ENCODE peak calls at places on chromosomes 4 and X, in four cellular contexts. One of them, this sample, is unnamed.

GRCh38 chr4:40581254-40582140 is 48.2 kb downstream of the RBM47 start:
- DNase-seq in endothelial cell of umbilical vein: no peak
- DNase-seq in K562: peak; percentile 12
- DNase-seq in H1: no peak
- DNase-seq in this sample: no peak

GRCh38 chrX:45775462-45775861 is 574.8 kb upstream of the DIPK2B start:
- DNase-seq in K562: no peak
- DNase-seq in H1: no peak
- DNase-seq in endothelial cell of umbilical vein: peak; percentile 80
- DNase-seq in this sample: no peak

GRCh38 chr4:3045500-3045850 is 28.9 kb downstream of the HTT-AS start:
- DNase-seq in H1: no peak
- DNase-seq in K562: peak; percentile 49
- DNase-seq in endothelial cell of umbilical vein: no peak
- DNase-seq in this sample: no peak

GRCh38 chr4:27861381-27861787 is 1000.7 kb downstream of the STIM2 start:
- DNase-seq in H1: peak; percentile 25
- DNase-seq in endothelial cell of umbilical vein: no peak
- DNase-seq in K562: no peak
- DNase-seq in this sample: peak; percentile 25

GRCh38 chr4:168480991-168481588 is 798 bp upstream of the DDX60L start:
- DNase-seq in H1: no peak
- DNase-seq in K562: peak; percentile 44
- DNase-seq in endothelial cell of umbilical vein: peak; percentile 88
- DNase-seq in this sample: peak; percentile 7

GRCh38 chrX:71095971-71096701 is 485 bp downstream of the FOXO4 start:
- DNase-seq in H1: no peak
- DNase-seq in K562: peak; percentile 70
- DNase-seq in endothelial cell of umbilical vein: peak; percentile 37
- DNase-seq in this sample: no peak

GRCh38 chrX:39900788-39901170 is 197.0 kb downstream of the BCOR start:
- DNase-seq in K562: no peak
- DNase-seq in H1: no peak
- DNase-seq in endothelial cell of umbilical vein: no peak
- DNase-seq in this sample: no peak

GRCh38 chr4:7793186-7793585 is 146.5 kb downstream of the AFAP1 start:
- DNase-seq in H1: no peak
- DNase-seq in endothelial cell of umbilical vein: no peak
- DNase-seq in K562: no peak
- DNase-seq in this sample: no peak

GRCh38 chrX:116240446-116240845 is 69.9 kb downstream of the AGTR2 start:
- DNase-seq in endothelial cell of umbilical vein: no peak
- DNase-seq in K562: no peak
- DNase-seq in H1: no peak
- DNase-seq in this sample: no peak

GRCh38 chr4:102759835-102760644 is 728 bp downstream of the MANBA start:
- DNase-seq in K562: peak; percentile 47
- DNase-seq in H1: no peak
- DNase-seq in endothelial cell of umbilical vein: no peak
- DNase-seq in this sample: peak; percentile 32

GRCh38 chrX:42615161-42615563 is 162.8 kb downstream of the PPP1R2C start:
- DNase-seq in K562: peak; percentile 3
- DNase-seq in endothelial cell of umbilical vein: no peak
- DNase-seq in H1: no peak
- DNase-seq in this sample: no peak

GRCh38 chr4:90727938-90728337 is 600.7 kb downstream of the CCSER1 start:
- DNase-seq in H1: peak; percentile 69
- DNase-seq in endothelial cell of umbilical vein: no peak
- DNase-seq in K562: no peak
- DNase-seq in this sample: no peak

GRCh38 chr4:47525154-47525819 is 40.2 kb downstream of the ATP10D start:
- DNase-seq in H1: no peak
- DNase-seq in K562: no peak
- DNase-seq in endothelial cell of umbilical vein: peak; percentile 90
- DNase-seq in this sample: no peak

GRCh38 chr4:168880811-168881595 is 129.1 kb downstream of the CBR4 start:
- DNase-seq in K562: no peak
- DNase-seq in endothelial cell of umbilical vein: no peak
- DNase-seq in H1: no peak
- DNase-seq in this sample: peak; percentile 49

GRCh38 chr4:184363258-184363657 is 111.1 kb downstream of the IRF2 start:
- DNase-seq in K562: no peak
- DNase-seq in endothelial cell of umbilical vein: no peak
- DNase-seq in H1: no peak
- DNase-seq in this sample: no peak

GRCh38 chrX:31445542-31445941 is 373.7 kb upstream of the FTHL17 start:
- DNase-seq in endothelial cell of umbilical vein: no peak
- DNase-seq in K562: no peak
- DNase-seq in H1: no peak
- DNase-seq in this sample: no peak
- H2AFZ ChIP-seq in endothelial cell of umbilical vein: no peak overlapping the region
- H2AFZ ChIP-seq in K562: no peak overlapping the region
- H2AFZ ChIP-seq in H1: no peak overlapping the region
- H2AFZ ChIP-seq in this sample: no peak overlapping the region

GRCh38 chr4:100208964-100209363 is 18.7 kb upstream of the DDIT4L start:
- DNase-seq in endothelial cell of umbilical vein: no peak
- DNase-seq in K562: no peak
- DNase-seq in H1: no peak
- DNase-seq in this sample: no peak
- TF ChIP-seq JUN in endothelial cell of umbilical vein: no peak
- TF ChIP-seq JUN in K562: no peak
- TF ChIP-seq JUN in H1: no peak
- TF ChIP-seq JUN in this sample: no peak

GRCh38 chr4:87961993-87962791 is 13.3 kb upstream of the SPP1 start:
- DNase-seq in H1: no peak
- DNase-seq in K562: peak; percentile 10
- DNase-seq in endothelial cell of umbilical vein: peak; percentile 14
- DNase-seq in this sample: no peak

GRCh38 chr4:87971866-87972265 is 3.6 kb upstream of the SPP1 start:
- DNase-seq in K562: no peak
- DNase-seq in endothelial cell of umbilical vein: no peak
- DNase-seq in H1: no peak
- DNase-seq in this sample: no peak

GRCh38 chr4:87966095-87966496 is 9.4 kb upstream of the SPP1 start:
- DNase-seq in H1: no peak
- DNase-seq in K562: no peak
- DNase-seq in endothelial cell of umbilical vein: no peak
- DNase-seq in this sample: no peak

GRCh38 chr4:87965501-87965975 is 10.0 kb upstream of the SPP1 start:
- DNase-seq in H1: no peak
- DNase-seq in endothelial cell of umbilical vein: no peak
- DNase-seq in K562: no peak
- DNase-seq in this sample: no peak

GRCh38 chr4:87967193-87967592 is 8.3 kb upstream of the SPP1 start:
- DNase-seq in endothelial cell of umbilical vein: no peak
- DNase-seq in H1: no peak
- DNase-seq in K562: no peak
- DNase-seq in this sample: no peak
- H2AFZ ChIP-seq in endothelial cell of umbilical vein: no peak overlapping the region
- H2AFZ ChIP-seq in H1: no peak overlapping the region
- H2AFZ ChIP-seq in K562: no peak overlapping the region
- H2AFZ ChIP-seq in this sample: no peak overlapping the region

GRCh38 chr4:84965558-84966381 is 720 bp downstream of the WDFY3 start:
- DNase-seq in endothelial cell of umbilical vein: peak; percentile 53
- DNase-seq in K562: peak; percentile 37
- DNase-seq in H1: no peak
- DNase-seq in this sample: peak; percentile 14
- TF ChIP-seq JUN in endothelial cell of umbilical vein: no peak
- TF ChIP-seq JUN in K562: no peak
- TF ChIP-seq JUN in H1: no peak
- TF ChIP-seq JUN in this sample: no peak

GRCh38 chrX:10174051-10174450 is 17.3 kb downstream of the CLCN4 start:
- DNase-seq in K562: no peak
- DNase-seq in H1: no peak
- DNase-seq in endothelial cell of umbilical vein: no peak
- DNase-seq in this sample: no peak
- H2AFZ ChIP-seq in K562: peak overlapping the region; percentile 83
- H2AFZ ChIP-seq in H1: peak overlapping the region; percentile 14
- H2AFZ ChIP-seq in endothelial cell of umbilical vein: no peak overlapping the region
- H2AFZ ChIP-seq in this sample: no peak overlapping the region

DNA sequence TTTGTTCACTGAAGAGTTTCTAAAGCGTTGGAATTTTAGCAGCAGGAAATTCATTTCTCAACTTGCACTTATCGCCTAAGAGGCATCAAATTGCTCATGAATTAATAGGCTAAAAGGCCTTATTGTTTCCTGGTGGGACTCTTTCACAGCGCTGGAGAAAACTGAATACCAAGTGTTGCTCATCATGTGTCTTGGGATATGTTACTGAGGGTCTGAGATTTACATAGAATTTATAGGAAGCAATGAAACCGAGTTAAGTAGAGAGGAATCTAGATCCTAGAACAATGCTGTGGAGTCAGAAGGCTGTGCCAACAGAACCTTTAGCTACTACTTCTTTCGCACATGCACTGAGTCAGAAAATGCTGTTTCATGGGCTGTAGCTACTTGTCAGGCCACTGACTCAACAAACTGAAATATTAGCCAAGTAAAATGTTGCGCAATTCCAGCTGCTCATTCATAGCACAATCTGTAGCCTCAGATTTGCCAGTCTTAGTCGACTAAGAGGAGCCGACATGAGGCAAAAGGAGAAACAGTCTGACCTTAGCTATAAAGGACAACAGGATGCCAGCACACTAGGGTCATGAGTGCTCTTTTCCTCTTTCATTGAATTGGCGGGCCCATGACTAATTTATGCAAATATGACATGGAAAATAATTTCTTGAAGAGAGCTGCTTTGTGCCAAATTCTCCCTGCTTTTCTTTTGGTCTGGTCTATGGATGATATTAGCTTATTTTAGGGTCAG is 35.9 kb upstream of the CXCL8 start:
- DNase-seq in K562: peak; percentile 88
- DNase-seq in endothelial cell of umbilical vein: peak; percentile 99
- DNase-seq in H1: no peak
- DNase-seq in this sample: peak; percentile 48
- TF ChIP-seq JUN in K562: no peak
- TF ChIP-seq JUN in endothelial cell of umbilical vein: peak; percentile 70
- TF ChIP-seq JUN in H1: no peak
- TF ChIP-seq JUN in this sample: no peak

This sample was measured in HepG2.